ENCODE peak calls at places on chromosome 9, in six cellular contexts. One of them, this sample, is unnamed.

GRCh38 chr9:92136184-92136858 is 21.1 kb upstream of the SPTLC1 start:
- DNase-seq in left ventricle myocardium inferior: no peak
- DNase-seq in brain microvascular endothelial cell: no peak
- DNase-seq in lower lobe of right lung: no peak
- DNase-seq in Peyer's patch: no peak
- DNase-seq in DND-41: no peak
- DNase-seq in this sample: no peak

GRCh38 chr9:123941535-123942070 is 11.7 kb upstream of the DENND1A start:
- DNase-seq in left ventricle myocardium inferior: no peak
- DNase-seq in brain microvascular endothelial cell: no peak
- DNase-seq in lower lobe of right lung: no peak
- DNase-seq in Peyer's patch: no peak
- DNase-seq in DND-41: no peak
- DNase-seq in this sample: no peak

GRCh38 chr9:101054657-101055056 is 26.1 kb downstream of the PLPPR1 start:
- DNase-seq in left ventricle myocardium inferior: no peak
- DNase-seq in brain microvascular endothelial cell: no peak
- DNase-seq in lower lobe of right lung: no peak
- DNase-seq in Peyer's patch: no peak
- DNase-seq in DND-41: no peak
- DNase-seq in this sample: no peak

GRCh38 chr9:92176068-92176799 is 61.0 kb upstream of the SPTLC1 start:
- DNase-seq in left ventricle myocardium inferior: no peak
- DNase-seq in brain microvascular endothelial cell: no peak
- DNase-seq in lower lobe of right lung: no peak
- DNase-seq in Peyer's patch: no peak
- DNase-seq in DND-41: no peak
- DNase-seq in this sample: no peak

GRCh38 chr9:115237383-115238087 is 119.6 kb upstream of the TNC start:
- DNase-seq in left ventricle myocardium inferior: peak; percentile 33
- DNase-seq in brain microvascular endothelial cell: no peak
- DNase-seq in lower lobe of right lung: no peak
- DNase-seq in Peyer's patch: no peak
- DNase-seq in DND-41: no peak
- DNase-seq in this sample: peak; percentile 20

GRCh38 chr9:79588488-79588887 is 16.7 kb downstream of the TLE4 start:
- DNase-seq in left ventricle myocardium inferior: no peak
- DNase-seq in brain microvascular endothelial cell: no peak
- DNase-seq in lower lobe of right lung: no peak
- DNase-seq in Peyer's patch: no peak
- DNase-seq in DND-41: no peak
- DNase-seq in this sample: no peak

GRCh38 chr9:36341936-36342577 is 58.0 kb downstream of the RNF38 start:
- DNase-seq in left ventricle myocardium inferior: no peak
- DNase-seq in brain microvascular endothelial cell: no peak
- DNase-seq in lower lobe of right lung: no peak
- DNase-seq in Peyer's patch: no peak
- DNase-seq in DND-41: no peak
- DNase-seq in this sample: no peak

GRCh38 chr9:74645007-74645639 is 148.0 kb downstream of the RORB start:
- DNase-seq in left ventricle myocardium inferior: no peak
- DNase-seq in brain microvascular endothelial cell: no peak
- DNase-seq in lower lobe of right lung: no peak
- DNase-seq in Peyer's patch: no peak
- DNase-seq in DND-41: peak; percentile 11
- DNase-seq in this sample: no peak

GRCh38 chr9:127015926-127016512 is 101.4 kb downstream of the RALGPS1 start:
- DNase-seq in left ventricle myocardium inferior: no peak
- DNase-seq in brain microvascular endothelial cell: no peak
- DNase-seq in lower lobe of right lung: no peak
- DNase-seq in Peyer's patch: no peak
- DNase-seq in DND-41: no peak
- DNase-seq in this sample: no peak

GRCh38 chr9:37311938-37312730 is 110.4 kb upstream of the GRHPR start:
- DNase-seq in left ventricle myocardium inferior: no peak
- DNase-seq in brain microvascular endothelial cell: peak; percentile 59
- DNase-seq in lower lobe of right lung: no peak
- DNase-seq in Peyer's patch: no peak
- DNase-seq in DND-41: no peak
- DNase-seq in this sample: no peak

GRCh38 chr9:6224393-6225154 is 9.0 kb downstream of the IL33 start:
- DNase-seq in left ventricle myocardium inferior: no peak
- DNase-seq in brain microvascular endothelial cell: no peak
- DNase-seq in lower lobe of right lung: no peak
- DNase-seq in Peyer's patch: no peak
- DNase-seq in DND-41: no peak
- DNase-seq in this sample: no peak

GRCh38 chr9:129568560-129569505 is 52.1 kb downstream of the C9orf50 start:
- DNase-seq in left ventricle myocardium inferior: peak; percentile 55
- DNase-seq in brain microvascular endothelial cell: no peak
- DNase-seq in lower lobe of right lung: peak; percentile 56
- DNase-seq in Peyer's patch: no peak
- DNase-seq in DND-41: no peak
- DNase-seq in this sample: peak; percentile 50

GRCh38 chr9:121133104-121133816 is 58.5 kb downstream of the CNTRL start:
- DNase-seq in left ventricle myocardium inferior: no peak
- DNase-seq in brain microvascular endothelial cell: no peak
- DNase-seq in lower lobe of right lung: peak; percentile 77
- DNase-seq in Peyer's patch: peak; percentile 52
- DNase-seq in DND-41: peak; percentile 24
- DNase-seq in this sample: peak; percentile 18

GRCh38 chr9:106846847-106847246 is 16.1 kb upstream of the ZNF462 start:
- DNase-seq in left ventricle myocardium inferior: no peak
- DNase-seq in brain microvascular endothelial cell: peak; percentile 40
- DNase-seq in lower lobe of right lung: no peak
- DNase-seq in Peyer's patch: no peak
- DNase-seq in DND-41: no peak
- DNase-seq in this sample: no peak

GRCh38 chr9:7910426-7911015 is 110.9 kb upstream of the DMAC1 start:
- DNase-seq in left ventricle myocardium inferior: peak; percentile 16
- DNase-seq in brain microvascular endothelial cell: no peak
- DNase-seq in lower lobe of right lung: no peak
- DNase-seq in Peyer's patch: no peak
- DNase-seq in DND-41: peak; percentile 69
- DNase-seq in this sample: no peak
- H3K27ac ChIP-seq in left ventricle myocardium inferior: no peak overlapping the region
- H3K27ac ChIP-seq in brain microvascular endothelial cell: no peak overlapping the region
- H3K27ac ChIP-seq in lower lobe of right lung: no peak overlapping the region
- H3K27ac ChIP-seq in Peyer's patch: no peak overlapping the region
- H3K27ac ChIP-seq in DND-41: peak overlapping the region; percentile 56
- H3K27ac ChIP-seq in this sample: no peak overlapping the region

GRCh38 chr9:117411547-117411946 is 3.3 kb downstream of the ASTN2 start:
- DNase-seq in left ventricle myocardium inferior: no peak
- DNase-seq in brain microvascular endothelial cell: no peak
- DNase-seq in lower lobe of right lung: no peak
- DNase-seq in Peyer's patch: no peak
- DNase-seq in DND-41: no peak
- DNase-seq in this sample: peak; percentile 28
- TF ChIP-seq CTCF in left ventricle myocardium inferior: peak; percentile 57
- TF ChIP-seq CTCF in brain microvascular endothelial cell: peak; percentile 69
- TF ChIP-seq CTCF in lower lobe of right lung: peak; percentile 44
- TF ChIP-seq CTCF in Peyer's patch: no peak
- TF ChIP-seq CTCF in DND-41: peak; percentile 24
- TF ChIP-seq CTCF in this sample: peak; percentile 52

GRCh38 chr9:1055156-1055555 is 5.0 kb downstream of the DMRT2 start:
- DNase-seq in left ventricle myocardium inferior: no peak
- DNase-seq in brain microvascular endothelial cell: no peak
- DNase-seq in lower lobe of right lung: no peak
- DNase-seq in Peyer's patch: no peak
- DNase-seq in DND-41: no peak
- DNase-seq in this sample: no peak
- H3K36me3 ChIP-seq in left ventricle myocardium inferior: no peaks in the 10 kb centered on the region
- H3K36me3 ChIP-seq in brain microvascular endothelial cell: no peaks in the 10 kb centered on the region
- H3K36me3 ChIP-seq in lower lobe of right lung: no peaks in the 10 kb centered on the region
- H3K36me3 ChIP-seq in Peyer's patch: no peaks in the 10 kb centered on the region
- H3K36me3 ChIP-seq in DND-41: no peaks in the 10 kb centered on the region
- H3K36me3 ChIP-seq in this sample: no peaks in the 10 kb centered on the region

GRCh38 chr9:136244116-136244775 is 1.4 kb downstream of the QSOX2 start:
- DNase-seq in left ventricle myocardium inferior: no peak
- DNase-seq in brain microvascular endothelial cell: no peak
- DNase-seq in lower lobe of right lung: no peak
- DNase-seq in Peyer's patch: no peak
- DNase-seq in DND-41: peak; percentile 28
- DNase-seq in this sample: no peak

GRCh38 chr9:136242908-136243525 is 2.6 kb downstream of the QSOX2 start:
- DNase-seq in left ventricle myocardium inferior: no peak
- DNase-seq in brain microvascular endothelial cell: no peak
- DNase-seq in lower lobe of right lung: no peak
- DNase-seq in Peyer's patch: no peak
- DNase-seq in DND-41: no peak
- DNase-seq in this sample: no peak

GRCh38 chr9:136242248-136242647 is 3.4 kb downstream of the QSOX2 start:
- DNase-seq in left ventricle myocardium inferior: no peak
- DNase-seq in brain microvascular endothelial cell: no peak
- DNase-seq in lower lobe of right lung: no peak
- DNase-seq in Peyer's patch: no peak
- DNase-seq in DND-41: no peak
- DNase-seq in this sample: no peak

GRCh38 chr9:136244776-136245193 is 827 bp downstream of the QSOX2 start:
- DNase-seq in left ventricle myocardium inferior: no peak
- DNase-seq in brain microvascular endothelial cell: no peak
- DNase-seq in lower lobe of right lung: no peak
- DNase-seq in Peyer's patch: no peak
- DNase-seq in DND-41: no peak
- DNase-seq in this sample: no peak

GRCh38 chr9:136243631-136244030 is 2.0 kb downstream of the QSOX2 start:
- DNase-seq in left ventricle myocardium inferior: no peak
- DNase-seq in brain microvascular endothelial cell: no peak
- DNase-seq in lower lobe of right lung: no peak
- DNase-seq in Peyer's patch: no peak
- DNase-seq in DND-41: no peak
- DNase-seq in this sample: no peak
- H3K27ac ChIP-seq in left ventricle myocardium inferior: no peak overlapping the region
- H3K27ac ChIP-seq in brain microvascular endothelial cell: no peak overlapping the region
- H3K27ac ChIP-seq in lower lobe of right lung: no peak overlapping the region
- H3K27ac ChIP-seq in Peyer's patch: peak overlapping the region; percentile 76
- H3K27ac ChIP-seq in DND-41: no peak overlapping the region
- H3K27ac ChIP-seq in this sample: no peak overlapping the region

GRCh38 chr9:95116002-95116819 is 201.3 kb downstream of the FANCC start:
- DNase-seq in left ventricle myocardium inferior: no peak
- DNase-seq in brain microvascular endothelial cell: no peak
- DNase-seq in lower lobe of right lung: no peak
- DNase-seq in Peyer's patch: no peak
- DNase-seq in DND-41: no peak
- DNase-seq in this sample: no peak
- TF ChIP-seq CTCF in left ventricle myocardium inferior: peak; percentile 52
- TF ChIP-seq CTCF in brain microvascular endothelial cell: peak; percentile 53
- TF ChIP-seq CTCF in lower lobe of right lung: peak; percentile 49
- TF ChIP-seq CTCF in Peyer's patch: no peak
- TF ChIP-seq CTCF in DND-41: no peak
- TF ChIP-seq CTCF in this sample: peak; percentile 41

GRCh38 chr9:20085842-20086241 is 297.0 kb upstream of the SLC24A2 start:
- DNase-seq in left ventricle myocardium inferior: no peak
- DNase-seq in brain microvascular endothelial cell: no peak
- DNase-seq in lower lobe of right lung: no peak
- DNase-seq in Peyer's patch: no peak
- DNase-seq in DND-41: no peak
- DNase-seq in this sample: no peak
- H3K36me3 ChIP-seq in left ventricle myocardium inferior: no peaks in the 10 kb centered on the region
- H3K36me3 ChIP-seq in brain microvascular endothelial cell: no peaks in the 10 kb centered on the region
- H3K36me3 ChIP-seq in lower lobe of right lung: no peaks in the 10 kb centered on the region
- H3K36me3 ChIP-seq in Peyer's patch: no peaks in the 10 kb centered on the region
- H3K36me3 ChIP-seq in DND-41: no peaks in the 10 kb centered on the region
- H3K36me3 ChIP-seq in this sample: no peaks in the 10 kb centered on the region

DNA sequence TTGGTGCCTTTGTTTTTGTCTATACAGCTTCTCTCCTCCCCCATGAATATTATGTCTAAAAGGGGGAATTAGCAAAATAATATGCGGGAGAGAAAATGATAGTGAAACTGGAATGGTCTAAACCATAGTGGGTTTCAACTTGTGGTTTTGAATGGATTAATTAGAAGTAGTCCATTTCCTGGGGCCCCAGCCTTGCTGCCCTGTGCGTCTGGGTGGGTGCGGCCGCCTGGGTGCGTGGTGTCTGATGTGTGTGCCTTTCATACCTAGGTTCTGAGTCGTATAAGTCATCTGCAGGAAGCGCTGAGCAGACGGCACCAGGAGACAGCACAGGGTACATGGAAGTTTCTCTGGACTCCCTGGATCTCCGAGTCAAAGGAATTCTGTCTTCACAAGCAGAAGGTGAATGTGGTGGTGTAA is 120.0 kb upstream of the CACNA1B start:
- DNase-seq in left ventricle myocardium inferior: no peak
- DNase-seq in brain microvascular endothelial cell: peak; percentile 56
- DNase-seq in lower lobe of right lung: no peak
- DNase-seq in Peyer's patch: no peak
- DNase-seq in DND-41: no peak
- DNase-seq in this sample: no peak
- H3K27ac ChIP-seq in left ventricle myocardium inferior: no peak overlapping the region
- H3K27ac ChIP-seq in brain microvascular endothelial cell: peak overlapping the region; percentile 11
- H3K27ac ChIP-seq in lower lobe of right lung: no peak overlapping the region
- H3K27ac ChIP-seq in Peyer's patch: peak overlapping the region; percentile 46
- H3K27ac ChIP-seq in DND-41: no peak overlapping the region
- H3K27ac ChIP-seq in this sample: no peak overlapping the region

DNA sequence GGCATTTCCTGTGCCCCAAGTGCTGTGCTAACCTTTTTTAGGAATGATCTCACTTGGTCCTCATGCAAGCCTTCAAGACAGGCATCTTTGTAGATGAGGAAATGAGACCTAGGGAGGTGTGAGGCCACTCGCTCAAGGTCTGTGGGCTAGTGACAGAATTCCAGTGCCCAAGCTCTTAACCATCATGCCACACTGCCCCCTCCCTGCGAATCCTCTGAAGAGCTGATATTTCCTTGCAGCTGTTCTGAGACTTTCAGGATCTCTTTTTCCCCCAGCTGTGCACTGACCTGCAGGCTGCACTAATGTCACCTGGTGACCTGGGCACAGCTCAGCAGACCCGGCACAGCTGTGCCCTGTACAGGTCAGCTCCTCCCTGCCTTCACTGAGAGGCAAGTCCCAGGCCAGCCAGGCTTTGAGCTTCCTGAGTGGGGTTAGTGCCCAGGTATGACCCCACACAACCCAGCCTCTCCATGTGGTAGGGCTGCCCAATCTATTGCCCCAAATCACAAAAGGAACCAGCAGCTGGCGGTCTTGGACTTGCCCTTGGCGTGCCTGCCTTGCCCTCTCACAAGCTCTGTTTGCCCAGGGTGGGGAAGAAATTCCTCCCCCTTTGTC is 32.7 kb downstream of the MORN5 start:
- DNase-seq in left ventricle myocardium inferior: no peak
- DNase-seq in brain microvascular endothelial cell: no peak
- DNase-seq in lower lobe of right lung: no peak
- DNase-seq in Peyer's patch: no peak
- DNase-seq in DND-41: no peak
- DNase-seq in this sample: no peak
- TF ChIP-seq CTCF in left ventricle myocardium inferior: no peak
- TF ChIP-seq CTCF in brain microvascular endothelial cell: no peak
- TF ChIP-seq CTCF in lower lobe of right lung: no peak
- TF ChIP-seq CTCF in Peyer's patch: no peak
- TF ChIP-seq CTCF in DND-41: no peak
- TF ChIP-seq CTCF in this sample: no peak